ENCODE peak calls at places on chromosomes 16 and 17, in seven cellular contexts. V, F, X, B, K, M and W are unnamed samples. For H3K4me1, the result is how much of the 10 kb centered on the place peaks cover.

GRCh38 chr17:42674755-42675347 is 1.9 kb downstream of the PLEKHH3 start:
- DNase-seq in V (no peak), F (peak), X (peak), B (no peak), K (no peak), M (no peak), W (no peak)

GRCh38 chr17:32475258-32475657 is 11.5 kb upstream of the CDK5R1 start:
- DNase-seq in V (no peak), F (no peak), X (no peak), B (no peak), K (no peak), M (no peak), W (no peak)

GRCh38 chr17:32719702-32720101 is 157.2 kb downstream of the MYO1D start:
- DNase-seq in V (no peak), F (no peak), X (no peak), B (no peak), K (no peak), M (no peak), W (no peak)

GRCh38 chr17:72446525-72447250 is 325.9 kb downstream of the SOX9 start:
- DNase-seq in V (peak), F (no peak), X (no peak), B (no peak), K (no peak), M (no peak), W (peak)

GRCh38 chr16:85423186-85423550 is 190.0 kb upstream of the GSE1 start:
- DNase-seq in V (no peak), F (no peak), X (no peak), B (no peak), K (no peak), M (no peak), W (no peak)

GRCh38 chr16:57266531-57267268 is 17.8 kb downstream of the PLLP start:
- DNase-seq in V (no peak), F (no peak), X (no peak), B (no peak), K (no peak), M (no peak), W (no peak)

GRCh38 chr17:50198026-50198669 is 3.3 kb downstream of the COL1A1 start:
- DNase-seq in V (peak), F (peak), X (no peak), B (no peak), K (no peak), M (peak), W (peak)

GRCh38 chr17:924711-925480 is 54.7 kb downstream of the NXN start:
- DNase-seq in V (no peak), F (peak), X (peak), B (no peak), K (no peak), M (no peak), W (no peak)

GRCh38 chr17:66523378-66524174 is 221.2 kb downstream of the PRKCA start:
- DNase-seq in V (peak), F (no peak), X (no peak), B (no peak), K (no peak), M (no peak), W (peak)

GRCh38 chr16:29806641-29807425 is 504 bp downstream of the MAZ start:
- DNase-seq in V (no peak), F (peak), X (peak), B (no peak), K (no peak), M (no peak), W (peak)

GRCh38 chr16:700684-701584 is 4.7 kb downstream of the FBXL16 start:
- DNase-seq in V (no peak), F (peak), X (peak), B (peak), K (no peak), M (no peak), W (no peak)

GRCh38 chr16:12062343-12063003 is 85.9 kb downstream of the SNX29 start:
- DNase-seq in V (peak), F (peak), X (no peak), B (no peak), K (no peak), M (peak), W (peak)

GRCh38 chr16:5776876-5777275 is 679.3 kb upstream of the EEF2KMT start:
- DNase-seq in V (no peak), F (no peak), X (no peak), B (no peak), K (no peak), M (no peak), W (no peak)

GRCh38 chr17:28741358-28742349 is 2.2 kb upstream of the TRAF4 start:
- DNase-seq in V (no peak), F (no peak), X (no peak), B (no peak), K (no peak), M (no peak), W (no peak)

GRCh38 chr17:841313-841712 is 59.2 kb downstream of the MRM3 start:
- DNase-seq in V (no peak), F (no peak), X (no peak), B (no peak), K (no peak), M (no peak), W (no peak)

GRCh38 chr17:78999056-78999768 is 10.4 kb downstream of the CANT1 start:
- DNase-seq in V (no peak), F (no peak), X (no peak), B (no peak), K (no peak), M (no peak), W (no peak)

GRCh38 chr17:73155410-73156165 is 9.2 kb upstream of the SSTR2 start:
- DNase-seq in V (no peak), F (peak), X (peak), B (no peak), K (no peak), M (no peak), W (no peak)

GRCh38 chr16:1296688-1297412 is 12.6 kb upstream of the UBE2I start:
- DNase-seq in V (peak), F (peak), X (no peak), B (no peak), K (no peak), M (peak), W (peak)

GRCh38 chr16:78407191-78407590 is 307.7 kb downstream of the WWOX start:
- DNase-seq in V (peak), F (peak), X (no peak), B (no peak), K (no peak), M (peak), W (peak)

GRCh38 chr16:26951950-26952349 is 114.8 kb upstream of the C16orf82 start:
- DNase-seq in V (peak), F (peak), X (no peak), B (no peak), K (no peak), M (no peak), W (no peak)

GRCh38 chr17:70654706-70655105 is 485.4 kb downstream of the KCNJ2 start:
- DNase-seq in V (no peak), F (no peak), X (no peak), B (no peak), K (no peak), M (no peak), W (no peak)

GRCh38 chr16:11609474-11610120 is 22.9 kb upstream of the LITAF start:
- DNase-seq in V (no peak), F (no peak), X (no peak), B (no peak), K (no peak), M (peak), W (peak)

GRCh38 chr16:54178491-54178976 is 108.1 kb downstream of the IRX3 start:
- DNase-seq in V (no peak), F (no peak), X (no peak), B (peak), K (no peak), M (no peak), W (no peak)

GRCh38 chr16:23587726-23588125 is 8.4 kb downstream of the NDUFAB1 start:
- DNase-seq in V (peak), F (peak), X (no peak), B (no peak), K (no peak), M (no peak), W (peak)

GRCh38 chr17:20008242-20009051 is 712 bp upstream of the SPECC1 start:
- DNase-seq in V (no peak), F (peak), X (peak), B (no peak), K (no peak), M (no peak), W (no peak)

GRCh38 chr17:36839256-36839655 is 98.0 kb upstream of the LHX1 start:
- DNase-seq in V (no peak), F (no peak), X (no peak), B (no peak), K (no peak), M (no peak), W (no peak)

GRCh38 chr17:71472809-71473789 is 647.7 kb upstream of the SOX9 start:
- DNase-seq in V (peak), F (peak), X (peak), B (peak), K (peak), M (no peak), W (peak)

GRCh38 chr17:77657821-77658220 is 300.7 kb upstream of the TNRC6C start:
- DNase-seq in V (no peak), F (no peak), X (no peak), B (no peak), K (no peak), M (no peak), W (no peak)

GRCh38 chr16:72971370-72971769 is 76.6 kb downstream of the ZFHX3 start:
- DNase-seq in V (no peak), F (no peak), X (no peak), B (no peak), K (no peak), M (no peak), W (no peak)

GRCh38 chr17:3914319-3914685 is 2.0 kb downstream of the P2RX1 start:
- DNase-seq in V (no peak), F (no peak), X (no peak), B (no peak), K (no peak), M (no peak), W (no peak)

GRCh38 chr17:16486373-16487250 is 5.4 kb downstream of the LRRC75A start:
- DNase-seq in V (peak), F (peak), X (peak), B (no peak), K (no peak), M (no peak), W (peak)

GRCh38 chr17:42230225-42230624 is 35.9 kb upstream of the GHDC start:
- DNase-seq in V (no peak), F (no peak), X (no peak), B (no peak), K (no peak), M (no peak), W (no peak)

GRCh38 chr16:68995011-68995504 is 110.4 kb upstream of the HAS3 start:
- DNase-seq in V (peak), F (peak), X (peak), B (no peak), K (peak), M (peak), W (peak)

GRCh38 chr17:41965694-41966375 is 760 bp upstream of the CNP start:
- DNase-seq in V (peak), F (peak), X (peak), B (peak), K (no peak), M (peak), W (peak)

GRCh38 chr16:28042856-28043255 is 20.7 kb downstream of the GSG1L start:
- DNase-seq in V (peak), F (no peak), X (no peak), B (no peak), K (no peak), M (no peak), W (no peak)
- H4K8ac ChIP-seq in V (no peak), F (no peak), X (no peak), B (no peak), K (no peak), M (no peak), W (no peak)

DNA sequence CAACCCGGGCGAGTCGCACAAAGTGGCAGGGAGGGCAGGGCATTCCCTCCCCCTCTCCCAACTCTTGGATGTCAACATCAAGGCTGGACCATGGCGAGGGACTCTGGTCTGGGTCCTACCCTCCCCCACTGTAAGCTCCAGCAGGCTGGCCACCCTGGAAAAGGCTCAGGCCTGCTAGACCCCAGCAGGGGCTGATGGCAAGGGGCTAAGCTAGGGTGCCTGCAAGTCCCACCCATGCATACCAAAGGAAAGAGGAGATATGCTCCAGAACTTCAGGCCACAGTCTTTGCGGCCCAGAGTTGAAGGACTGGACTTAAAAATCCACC is 19.9 kb downstream of the ST3GAL2 start:
- DNase-seq in V (no peak), F (no peak), X (no peak), B (no peak), K (no peak), M (no peak), W (no peak)
- H3K4me1 ChIP-seq in V (under half), F (under half), X (under half), B (under half), K (under half), M (under half), W (half or more)

DNA sequence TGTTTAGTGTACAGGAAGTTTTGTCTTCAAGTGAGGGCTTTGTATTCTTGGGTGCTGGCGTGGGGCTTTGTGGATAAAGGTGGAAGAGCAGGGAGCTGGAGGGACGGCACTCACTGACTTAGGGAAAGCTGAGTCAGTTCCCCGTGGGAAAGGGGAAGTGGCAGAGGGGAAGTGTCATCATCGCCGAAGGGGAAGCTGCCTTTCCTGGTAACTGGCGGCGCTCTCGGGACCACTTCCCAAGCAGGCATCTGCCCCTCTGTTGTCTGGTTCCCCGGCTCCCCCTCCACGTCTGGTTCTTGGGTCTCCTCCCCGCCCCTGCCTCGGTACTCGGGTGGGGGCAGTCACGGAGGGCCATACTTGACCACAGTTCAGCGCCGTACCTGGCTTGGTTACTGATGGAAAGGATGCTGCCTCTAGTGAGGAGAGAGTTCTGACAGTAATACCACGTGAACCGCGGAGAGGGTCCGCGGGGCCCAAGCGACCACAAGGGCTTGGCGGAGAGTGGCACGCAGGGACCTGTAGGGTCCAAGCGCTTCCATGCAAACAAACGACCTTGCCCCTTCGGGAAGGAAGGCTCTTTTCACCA is 9.0 kb downstream of the KDM6B start:
- DNase-seq in V (peak), F (peak), X (peak), B (no peak), K (no peak), M (peak), W (peak)
- H3K9ac ChIP-seq in V (peak), F (peak), X (peak), B (peak), K (peak), M (peak), W (peak)

GRCh38 chr17:81902023-81902652 is at the start of gene NPB:
- DNase-seq in V (no peak), F (peak), X (no peak), B (no peak), K (no peak), M (no peak), W (peak)
- H4K8ac ChIP-seq in V (no peak), F (no peak), X (no peak), B (peak), K (peak), M (peak), W (peak)

GRCh38 chr17:39081851-39082250 is 69.6 kb downstream of the PLXDC1 start:
- DNase-seq in V (no peak), F (no peak), X (no peak), B (no peak), K (no peak), M (no peak), W (no peak)

GRCh38 chr17:39080416-39081179 is 70.8 kb downstream of the PLXDC1 start:
- DNase-seq in V (peak), F (no peak), X (no peak), B (no peak), K (no peak), M (no peak), W (no peak)

GRCh38 chr17:39084558-39084957 is 66.9 kb downstream of the PLXDC1 start:
- DNase-seq in V (no peak), F (no peak), X (no peak), B (no peak), K (no peak), M (no peak), W (no peak)

GRCh38 chr17:39082482-39082881 is 69.0 kb downstream of the PLXDC1 start:
- DNase-seq in V (peak), F (no peak), X (no peak), B (no peak), K (no peak), M (no peak), W (peak)

DNA sequence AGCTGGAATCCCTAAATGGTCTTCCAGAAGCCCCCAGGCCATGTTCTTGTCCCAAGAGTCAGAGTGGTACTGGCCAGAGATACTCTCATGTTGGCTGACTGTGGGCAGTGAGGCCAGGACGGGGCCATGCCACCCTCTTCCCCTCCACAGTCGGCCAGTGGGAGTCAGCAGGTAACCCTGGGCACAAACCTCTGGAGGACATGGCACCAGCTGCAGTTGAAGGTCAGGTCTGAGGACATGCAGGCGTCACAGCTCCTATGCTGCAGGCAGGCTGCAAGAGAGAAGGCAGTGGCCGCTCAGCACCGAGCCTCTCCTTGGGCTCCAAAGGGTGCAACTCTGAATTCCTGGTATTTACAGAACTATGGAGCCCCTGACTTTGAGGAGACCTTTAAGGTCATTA is 68.2 kb downstream of the PLXDC1 start:
- DNase-seq in V (no peak), F (no peak), X (no peak), B (no peak), K (no peak), M (no peak), W (no peak)
- H3K4me1 ChIP-seq in V (under half), F (under half), X (under half), B (under half), K (under half), M (under half), W (under half)

GRCh38 chr17:21239680-21240374 is 13.4 kb downstream of the NATD1 start:
- DNase-seq in V (peak), F (peak), X (peak), B (no peak), K (no peak), M (peak), W (peak)
- H3K9ac ChIP-seq in V (no peak), F (no peak), X (no peak), B (peak), K (no peak), M (no peak), W (no peak)

DNA sequence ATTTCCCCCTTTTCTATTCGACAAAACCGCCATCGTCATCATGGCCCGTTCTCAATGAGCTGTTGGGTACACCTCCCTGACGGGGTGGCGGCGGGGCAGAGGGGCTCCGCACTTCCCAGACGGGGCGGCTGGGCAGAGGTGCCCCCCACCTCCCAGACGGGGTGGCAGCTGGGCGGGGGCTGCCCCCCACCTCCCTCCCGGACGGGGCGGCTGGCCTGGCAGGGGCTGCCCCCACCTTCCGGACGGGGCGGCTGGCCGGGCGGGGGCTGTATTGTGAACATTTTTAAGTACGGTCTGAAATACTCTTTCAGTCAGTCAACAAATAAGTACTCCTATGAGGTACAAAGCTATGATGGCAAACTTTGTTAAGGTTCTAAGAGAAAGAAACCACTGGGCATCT is 222.8 kb downstream of the CNTNAP4 start:
- DNase-seq in V (no peak), F (no peak), X (no peak), B (no peak), K (no peak), M (no peak), W (no peak)
- H4K8ac ChIP-seq in V (no peak), F (no peak), X (no peak), B (no peak), K (no peak), M (no peak), W (no peak)